ENCODE peak calls at places on chromosomes 12 and 14, in eight cellular contexts. V, R, Z, B, M, U, P and I are unnamed samples.

GRCh38 chr12:110661337-110661972 is 27.5 kb downstream of the HVCN1 start:
- DNase-seq in Z (no peak), B (no peak), V (peak), M (no peak), U (no peak), P (no peak), R (peak), I (peak)

GRCh38 chr14:54606631-54607133 is 39.8 kb downstream of the SAMD4A start:
- DNase-seq in U (no peak), R (no peak), V (no peak), P (no peak), B (no peak), Z (no peak), M (no peak), I (no peak)

GRCh38 chr12:99111600-99111999 is 466.5 kb downstream of the APAF1 start:
- DNase-seq in M (peak), V (no peak), B (no peak), R (no peak), U (no peak), P (no peak), Z (no peak), I (no peak)

GRCh38 chr14:24367506-24368214 is at the start of gene NFATC4:
- DNase-seq in R (no peak), U (peak), P (peak), M (peak), Z (peak), B (peak), V (peak), I (peak)

GRCh38 chr12:92259291-92259690 is 113.6 kb upstream of the BTG1 start:
- DNase-seq in P (no peak), B (no peak), U (no peak), V (no peak), Z (no peak), M (no peak), R (no peak), I (no peak)

GRCh38 chr12:2894961-2895360 is 4.3 kb downstream of the TULP3 start:
- DNase-seq in V (no peak), P (no peak), M (no peak), B (no peak), U (no peak), Z (no peak), R (no peak), I (no peak)

GRCh38 chr14:90491221-90491867 is 94.5 kb downstream of the CALM1 start:
- DNase-seq in R (no peak), P (no peak), U (peak), V (no peak), B (peak), M (no peak), Z (no peak), I (peak)

GRCh38 chr12:47838286-47838931 is 18.7 kb upstream of the HDAC7 start:
- DNase-seq in B (no peak), M (peak), V (peak), Z (peak), U (no peak), R (peak), P (no peak), I (no peak)

GRCh38 chr12:120376890-120377572 is 8.1 kb upstream of the MSI1 start:
- DNase-seq in U (no peak), B (no peak), R (no peak), Z (no peak), M (no peak), V (no peak), P (no peak), I (no peak)

GRCh38 chr12:24599737-24600136 is 349.2 kb downstream of the BCAT1 start:
- DNase-seq in U (no peak), V (no peak), P (no peak), Z (no peak), M (no peak), B (no peak), R (no peak), I (no peak)

GRCh38 chr14:55399912-55400311 is 11.7 kb downstream of the ATG14 start:
- DNase-seq in B (no peak), U (no peak), M (no peak), R (no peak), Z (no peak), P (no peak), V (no peak), I (no peak)